ENCODE peak calls at places on chromosomes 16 and 17, in ten cellular contexts. B is HTR-8/SVneo; P is ecto neural progenitor cell; T is glutamatergic neuron; M is stimulated activated CD8-positive, alpha-beta memory T cell treated with anti-CD3 and anti-CD28 coated beads, Interleukin-15, amount 100 ng/mL, for 24 hours; Z is heart right ventricle; E is lower lobe of right lung; L is amygdala; D is HFFc6; X is HT1080. J is an unnamed sample.
A peak's percentile ranks its signal among the peaks of the same experiment; 100 is the strongest.

GRCh38 chr17:75996665-75997590 is 3.7 kb upstream of the CDK3 start:
- DNase-seq in B (peak; percentile 78), P (no peak), T (peak; percentile 12), M (no peak), Z (no peak), E (peak; percentile 75), L (no peak), D (peak; percentile 11), X (peak; percentile 85), J (no peak)

GRCh38 chr17:42783062-42783777 is 2.8 kb downstream of the WNK4 start:
- DNase-seq in B (peak; percentile 71), P (no peak), T (no peak), M (no peak), Z (no peak), E (no peak), L (no peak), D (peak; percentile 76), X (peak; percentile 91), J (no peak)

GRCh38 chr17:19709841-19710240 is 6.5 kb downstream of the SLC47A2 start:
- DNase-seq in B (no peak), P (no peak), T (no peak), M (no peak), Z (no peak), E (no peak), L (no peak), D (no peak), X (no peak), J (no peak)

GRCh38 chr17:4340914-4341615 is 25.4 kb downstream of the UBE2G1 start:
- DNase-seq in B (no peak), P (no peak), T (no peak), M (no peak), Z (no peak), E (no peak), L (no peak), D (peak; percentile 13), X (no peak), J (no peak)

GRCh38 chr16:56889206-56889605 is 24.2 kb downstream of the SLC12A3 start:
- DNase-seq in B (no peak), P (no peak), T (no peak), M (no peak), Z (no peak), E (no peak), L (no peak), D (no peak), X (no peak), J (no peak)

GRCh38 chr17:47999612-48000011 is 28.7 kb downstream of the CDK5RAP3 start:
- DNase-seq in B (no peak), P (no peak), T (no peak), M (no peak), Z (no peak), E (peak; percentile 32), L (no peak), D (peak; percentile 43), X (peak; percentile 85), J (no peak)

GRCh38 chr17:37742762-37743611 is 1.9 kb downstream of the HNF1B start:
- DNase-seq in B (no peak), P (peak; percentile 72), T (no peak), M (no peak), Z (no peak), E (no peak), L (no peak), D (no peak), X (no peak), J (peak; percentile 34)

GRCh38 chr16:11034005-11034404 is 89.6 kb downstream of the CLEC16A start:
- DNase-seq in B (no peak), P (no peak), T (no peak), M (no peak), Z (no peak), E (no peak), L (no peak), D (peak; percentile 17), X (no peak), J (no peak)

GRCh38 chr16:6725634-6726331 is 606.9 kb upstream of the RBFOX1 start:
- DNase-seq in B (no peak), P (no peak), T (no peak), M (no peak), Z (no peak), E (no peak), L (no peak), D (no peak), X (no peak), J (no peak)

GRCh38 chr16:30882429-30883310 is 11.2 kb downstream of the BCL7C start:
- DNase-seq in B (no peak), P (no peak), T (no peak), M (no peak), Z (no peak), E (no peak), L (no peak), D (no peak), X (no peak), J (no peak)

GRCh38 chr17:21021208-21021803 is 21.5 kb downstream of the USP22 start:
- DNase-seq in B (no peak), P (no peak), T (no peak), M (no peak), Z (no peak), E (no peak), L (no peak), D (no peak), X (no peak), J (no peak)

GRCh38 chr17:73293480-73293911 is 18.3 kb downstream of the CDC42EP4 start:
- DNase-seq in B (no peak), P (no peak), T (no peak), M (no peak), Z (no peak), E (peak; percentile 82), L (no peak), D (peak; percentile 90), X (peak; percentile 30), J (no peak)

GRCh38 chr17:19329136-19329535 is 33.4 kb downstream of the B9D1 start:
- DNase-seq in B (no peak), P (no peak), T (no peak), M (no peak), Z (no peak), E (no peak), L (no peak), D (no peak), X (no peak), J (no peak)

GRCh38 chr17:39709998-39710964 is 10.4 kb downstream of the ERBB2 start:
- DNase-seq in B (no peak), P (no peak), T (no peak), M (no peak), Z (no peak), E (no peak), L (no peak), D (no peak), X (no peak), J (no peak)

GRCh38 chr16:49407873-49408565 is 34.4 kb downstream of the C16orf78 start:
- DNase-seq in B (peak; percentile 61), P (peak; percentile 90), T (peak; percentile 93), M (peak; percentile 26), Z (peak; percentile 86), E (peak; percentile 84), L (peak; percentile 71), D (peak; percentile 33), X (peak; percentile 71), J (peak; percentile 54)

GRCh38 chr16:31010539-31010938 is at the start of gene STX1B:
- DNase-seq in B (peak; percentile 72), P (peak; percentile 86), T (peak; percentile 91), M (no peak), Z (no peak), E (no peak), L (peak; percentile 76), D (no peak), X (no peak), J (no peak)

GRCh38 chr16:8611122-8611521 is 10.4 kb upstream of the METTL22 start:
- DNase-seq in B (no peak), P (no peak), T (no peak), M (no peak), Z (no peak), E (no peak), L (no peak), D (no peak), X (no peak), J (no peak)

GRCh38 chr16:27174007-27174406 is 29.3 kb upstream of the KDM8 start:
- DNase-seq in B (no peak), P (no peak), T (no peak), M (no peak), Z (no peak), E (no peak), L (no peak), D (no peak), X (peak; percentile 32), J (no peak)

GRCh38 chr16:11393861-11394592 is 48.8 kb downstream of the RMI2 start:
- DNase-seq in B (no peak), P (no peak), T (peak; percentile 2), M (no peak), Z (no peak), E (peak; percentile 23), L (no peak), D (no peak), X (no peak), J (no peak)